ENCODE peak calls at places on chromosome 17, in nine cellular contexts. T is A549, O is nephron progenitor cell, E is RWPE1, S is HFF-Myc, V is H9, I is tibial artery, F is astrocyte of the cerebellum, P is heart right ventricle. X is an unnamed sample.

GRCh38 chr17:36072431-36073121 is 8.5 kb downstream of the CCL18 start:
- DNase-seq in T (peak; percentile 70), O (peak; percentile 75), E (no peak), S (peak; percentile 2), V (peak; percentile 89), I (peak; percentile 35), F (no peak), P (peak; percentile 59), X (no peak)

GRCh38 chr17:4520881-4521600 is 22.4 kb downstream of the SPNS2 start:
- DNase-seq in T (no peak), O (no peak), E (peak; percentile 77), S (no peak), V (no peak), I (no peak), F (no peak), P (no peak), X (no peak)

GRCh38 chr17:82351713-82352488 is 7.1 kb upstream of the TEX19 start:
- DNase-seq in T (peak; percentile 88), O (peak; percentile 88), E (peak; percentile 64), S (peak; percentile 75), V (peak; percentile 96), I (peak; percentile 85), F (peak; percentile 86), P (peak; percentile 86), X (peak; percentile 89)

GRCh38 chr17:40582328-40582901 is 17.1 kb upstream of the CCR7 start:
- DNase-seq in T (no peak), O (no peak), E (peak; percentile 73), S (no peak), V (no peak), I (no peak), F (no peak), P (peak; percentile 65), X (no peak)

GRCh38 chr17:69874220-69874670 is 200.8 kb upstream of the KCNJ16 start:
- DNase-seq in T (no peak), O (no peak), E (peak; percentile 48), S (peak; percentile 41), V (no peak), I (no peak), F (peak; percentile 70), P (no peak), X (no peak)

GRCh38 chr17:48754500-48755261 is 26.1 kb upstream of the HOXB13 start:
- DNase-seq in T (no peak), O (peak; percentile 69), E (no peak), S (no peak), V (peak; percentile 92), I (no peak), F (no peak), P (no peak), X (no peak)

GRCh38 chr17:73770115-73770848 is 126.0 kb upstream of the SDK2 start:
- DNase-seq in T (peak; percentile 57), O (no peak), E (peak; percentile 82), S (peak; percentile 50), V (no peak), I (peak; percentile 67), F (peak; percentile 59), P (peak; percentile 92), X (no peak)

GRCh38 chr17:29510953-29511352 is 55.9 kb downstream of the ABHD15 start:
- DNase-seq in T (no peak), O (no peak), E (no peak), S (no peak), V (no peak), I (no peak), F (no peak), P (no peak), X (no peak)

GRCh38 chr17:37089998-37090397 is 141.2 kb downstream of the AATF start:
- DNase-seq in T (no peak), O (no peak), E (no peak), S (no peak), V (no peak), I (no peak), F (no peak), P (no peak), X (no peak)

GRCh38 chr17:35731932-35732805 is 730 bp downstream of the RASL10B start:
- DNase-seq in T (no peak), O (peak; percentile 65), E (no peak), S (no peak), V (peak; percentile 56), I (no peak), F (no peak), P (no peak), X (no peak)

GRCh38 chr17:81819648-81820171 is 13.4 kb downstream of the MCRIP1 start:
- DNase-seq in T (no peak), O (no peak), E (no peak), S (no peak), V (no peak), I (no peak), F (no peak), P (no peak), X (no peak)

GRCh38 chr17:62573480-62574117 is 53.9 kb upstream of the MRC2 start:
- DNase-seq in T (no peak), O (no peak), E (no peak), S (no peak), V (no peak), I (no peak), F (no peak), P (no peak), X (no peak)

GRCh38 chr17:81368161-81368560 is 27.1 kb upstream of the BAHCC1 start:
- DNase-seq in T (no peak), O (no peak), E (no peak), S (no peak), V (no peak), I (no peak), F (no peak), P (no peak), X (no peak)

GRCh38 chr17:67608691-67609090 is 109.0 kb upstream of the NOL11 start:
- DNase-seq in T (no peak), O (no peak), E (peak; percentile 41), S (no peak), V (no peak), I (no peak), F (peak; percentile 68), P (no peak), X (no peak)

GRCh38 chr17:27038676-27039075 is 255.2 kb upstream of the WSB1 start:
- DNase-seq in T (no peak), O (no peak), E (no peak), S (no peak), V (no peak), I (no peak), F (no peak), P (no peak), X (no peak)

GRCh38 chr17:11545002-11545401 is 53.3 kb upstream of the DNAH9 start:
- DNase-seq in T (no peak), O (no peak), E (no peak), S (no peak), V (no peak), I (no peak), F (no peak), P (no peak), X (no peak)
- TF ChIP-seq CTCF in T (no peak), O (no peak), E (no peak), S (no peak), V (no peak), I (no peak), F (no peak), P (no peak), X (no peak)

DNA sequence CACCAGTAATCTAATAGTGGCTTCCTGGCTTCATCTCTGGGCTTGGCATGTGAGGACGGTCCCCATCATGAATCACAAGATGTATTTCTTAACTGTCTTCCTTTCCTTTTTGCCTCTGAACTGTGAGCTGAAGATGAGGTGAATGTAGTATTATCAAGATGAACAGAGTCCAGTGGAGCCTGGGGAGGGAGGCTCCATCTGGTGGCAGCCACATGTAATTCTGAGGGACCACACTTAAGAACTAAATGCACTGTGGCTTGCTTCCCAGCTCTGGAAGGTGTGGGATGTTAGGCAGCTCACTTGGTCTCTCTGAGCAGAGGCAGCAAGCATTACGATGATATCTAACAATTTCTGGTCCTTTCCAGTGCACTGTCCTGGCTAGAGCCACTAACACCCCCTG is 354.9 kb upstream of the ASIC2 start:
- DNase-seq in T (peak; percentile 20), O (peak; percentile 23), E (peak; percentile 30), S (no peak), V (peak; percentile 51), I (no peak), F (no peak), P (no peak), X (no peak)
- TF ChIP-seq CTCF in T (peak; percentile 50), O (peak; percentile 59), E (peak; percentile 35), S (peak; percentile 12), V (peak; percentile 74), I (peak; percentile 57), F (peak; percentile 34), P (peak; percentile 51), X (peak; percentile 51)

GRCh38 chr17:39579318-39580081 is 28.2 kb downstream of the NEUROD2 start:
- DNase-seq in T (no peak), O (peak; percentile 28), E (no peak), S (no peak), V (peak; percentile 92), I (no peak), F (no peak), P (peak; percentile 81), X (no peak)

GRCh38 chr17:39573447-39574298 is 34.0 kb downstream of the NEUROD2 start:
- DNase-seq in T (peak; percentile 95), O (peak; percentile 77), E (peak; percentile 72), S (no peak), V (peak; percentile 83), I (peak; percentile 52), F (no peak), P (peak; percentile 71), X (peak; percentile 60)

GRCh38 chr17:39578272-39578671 is 29.4 kb downstream of the NEUROD2 start:
- DNase-seq in T (no peak), O (no peak), E (no peak), S (no peak), V (no peak), I (no peak), F (no peak), P (no peak), X (no peak)

GRCh38 chr17:39580082-39580468 is 27.6 kb downstream of the NEUROD2 start:
- DNase-seq in T (no peak), O (no peak), E (no peak), S (no peak), V (no peak), I (no peak), F (no peak), P (no peak), X (no peak)

DNA sequence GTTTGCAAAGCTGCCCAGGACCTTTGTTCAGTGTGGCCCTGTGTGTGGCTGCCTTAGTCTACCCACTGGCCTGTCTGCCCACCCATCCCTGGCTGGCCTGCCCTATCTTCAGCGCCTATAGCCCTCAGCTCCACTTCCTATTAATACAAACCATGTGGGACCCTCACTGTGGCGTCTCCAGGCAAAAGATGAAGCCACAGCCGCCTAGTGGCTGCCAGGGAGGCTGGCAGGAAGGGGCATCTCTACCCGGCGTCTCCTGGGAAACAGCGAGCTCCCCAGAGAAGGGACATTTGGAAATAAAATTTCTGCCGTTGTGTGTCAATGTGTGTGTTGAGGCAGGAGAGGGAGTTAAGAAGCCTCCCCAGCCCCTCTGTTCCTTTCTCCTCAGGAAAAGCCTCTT is 31.5 kb downstream of the NEUROD2 start:
- DNase-seq in T (peak; percentile 80), O (peak; percentile 47), E (peak; percentile 20), S (no peak), V (peak; percentile 79), I (no peak), F (no peak), P (no peak), X (no peak)
- TF ChIP-seq CTCF in T (peak; percentile 45), O (peak; percentile 66), E (peak; percentile 43), S (peak; percentile 74), V (peak; percentile 80), I (peak; percentile 26), F (peak; percentile 74), P (peak; percentile 37), X (peak; percentile 73)

DNA sequence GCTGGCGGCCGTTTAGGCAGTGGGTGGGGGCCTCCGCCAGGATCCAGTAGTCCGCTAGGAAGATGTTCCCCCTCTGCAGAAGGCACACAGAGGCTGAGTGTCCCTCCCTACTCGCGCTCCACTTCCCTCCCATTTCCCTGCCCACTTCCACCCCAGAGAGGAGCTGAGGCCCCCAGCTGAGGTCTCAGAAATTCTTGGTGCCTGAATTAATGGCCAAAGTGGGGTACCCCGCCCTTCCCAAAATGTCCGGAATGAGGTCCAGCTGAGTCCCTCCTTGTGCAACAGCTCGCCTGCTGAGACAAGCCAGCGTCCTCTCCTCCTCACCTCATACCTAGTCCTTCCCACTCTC is 7.9 kb downstream of the ALOXE3 start:
- DNase-seq in T (no peak), O (no peak), E (no peak), S (no peak), V (no peak), I (no peak), F (no peak), P (no peak), X (no peak)
- TF ChIP-seq CTCF in T (no peak), O (no peak), E (peak; percentile 66), S (peak; percentile 12), V (no peak), I (no peak), F (no peak), P (peak; percentile 5), X (no peak)

X was measured in D721Med.